ENCODE peak calls at places on chromosome 1, in nine cellular contexts. B, V, A, P, X, Q, Y, K and W are unnamed samples.

GRCh38 chr1:167186198-167186750 is 34.4 kb upstream of the POU2F1 start:
- DNase-seq in B (no peak), V (no peak), A (no peak), P (no peak), X (no peak), Q (no peak), Y (no peak), K (no peak), W (no peak)

GRCh38 chr1:175824079-175824478 is 80.7 kb upstream of the TNR start:
- DNase-seq in B (no peak), V (no peak), A (no peak), P (no peak), X (no peak), Q (no peak), Y (peak; percentile 84), K (no peak), W (no peak)

GRCh38 chr1:28359592-28360239 is 9.8 kb upstream of the PHACTR4 start:
- DNase-seq in B (peak; percentile 63), V (peak; percentile 4), A (peak; percentile 64), P (peak; percentile 78), X (peak; percentile 75), Q (peak; percentile 67), Y (peak; percentile 88), K (peak; percentile 73), W (peak; percentile 7)

GRCh38 chr1:195828322-195828721 is 779.9 kb downstream of the KCNT2 start:
- DNase-seq in B (no peak), V (no peak), A (no peak), P (no peak), X (no peak), Q (no peak), Y (peak; percentile 32), K (no peak), W (no peak)

GRCh38 chr1:93715529-93716126 is 34.0 kb upstream of the BCAR3 start:
- DNase-seq in B (no peak), V (no peak), A (no peak), P (no peak), X (no peak), Q (peak; percentile 41), Y (no peak), K (no peak), W (no peak)

GRCh38 chr1:206001476-206001888 is 1.7 kb downstream of the RAB7B start:
- DNase-seq in B (peak; percentile 99), V (peak; percentile 41), A (no peak), P (no peak), X (peak; percentile 94), Q (peak; percentile 38), Y (no peak), K (no peak), W (no peak)

GRCh38 chr1:22804969-22805671 is 94.5 kb downstream of the EPHB2 start:
- DNase-seq in B (no peak), V (no peak), A (no peak), P (no peak), X (no peak), Q (no peak), Y (no peak), K (no peak), W (no peak)

GRCh38 chr1:162846256-162847212 is 14.4 kb downstream of the CCDC190 start:
- DNase-seq in B (no peak), V (no peak), A (no peak), P (no peak), X (no peak), Q (no peak), Y (no peak), K (peak; percentile 78), W (no peak)

GRCh38 chr1:227805606-227806197 is 9.8 kb upstream of the PRSS38 start:
- DNase-seq in B (peak; percentile 98), V (no peak), A (no peak), P (no peak), X (peak; percentile 49), Q (no peak), Y (no peak), K (no peak), W (no peak)

GRCh38 chr1:9815150-9815549 is 8.6 kb downstream of the CLSTN1 start:
- DNase-seq in B (no peak), V (no peak), A (no peak), P (no peak), X (no peak), Q (no peak), Y (no peak), K (no peak), W (no peak)

GRCh38 chr1:109241344-109241743 is 8.0 kb upstream of the CELSR2 start:
- DNase-seq in B (no peak), V (no peak), A (no peak), P (no peak), X (peak; percentile 3), Q (no peak), Y (peak; percentile 58), K (no peak), W (no peak)

GRCh38 chr1:226308166-226308722 is 720 bp downstream of the LIN9 start:
- DNase-seq in B (peak; percentile 58), V (no peak), A (peak; percentile 4), P (peak; percentile 55), X (no peak), Q (peak; percentile 25), Y (peak; percentile 51), K (peak; percentile 55), W (peak; percentile 32)

GRCh38 chr1:90488451-90488850 is 228.7 kb downstream of the BARHL2 start:
- DNase-seq in B (no peak), V (no peak), A (no peak), P (no peak), X (no peak), Q (no peak), Y (no peak), K (no peak), W (no peak)

GRCh38 chr1:7679873-7680790 is 91.0 kb upstream of the VAMP3 start:
- DNase-seq in B (peak; percentile 26), V (no peak), A (peak; percentile 45), P (no peak), X (peak; percentile 61), Q (peak; percentile 56), Y (peak; percentile 68), K (peak; percentile 68), W (peak; percentile 54)

GRCh38 chr1:19468397-19468956 is 16.9 kb downstream of the CAPZB start:
- DNase-seq in B (peak; percentile 65), V (no peak), A (peak; percentile 73), P (peak; percentile 80), X (no peak), Q (peak; percentile 58), Y (no peak), K (no peak), W (no peak)

GRCh38 chr1:8874230-8875201 is 4.0 kb downstream of the ENO1 start:
- DNase-seq in B (no peak), V (no peak), A (no peak), P (no peak), X (peak; percentile 65), Q (no peak), Y (no peak), K (no peak), W (no peak)

GRCh38 chr1:147840909-147841308 is 61.7 kb upstream of the GJA8 start:
- DNase-seq in B (no peak), V (no peak), A (no peak), P (no peak), X (no peak), Q (no peak), Y (no peak), K (no peak), W (no peak)

GRCh38 chr1:6097824-6098223 is 52.1 kb downstream of the KCNAB2 start:
- DNase-seq in B (no peak), V (no peak), A (no peak), P (peak; percentile 42), X (no peak), Q (no peak), Y (no peak), K (no peak), W (no peak)

GRCh38 chr1:81708239-81708638 is 92.5 kb upstream of the ADGRL2 start:
- DNase-seq in B (no peak), V (no peak), A (no peak), P (no peak), X (no peak), Q (no peak), Y (no peak), K (no peak), W (no peak)

GRCh38 chr1:24105368-24106160 is 6.4 kb downstream of the MYOM3 start:
- DNase-seq in B (no peak), V (no peak), A (no peak), P (no peak), X (no peak), Q (no peak), Y (no peak), K (no peak), W (no peak)

DNA sequence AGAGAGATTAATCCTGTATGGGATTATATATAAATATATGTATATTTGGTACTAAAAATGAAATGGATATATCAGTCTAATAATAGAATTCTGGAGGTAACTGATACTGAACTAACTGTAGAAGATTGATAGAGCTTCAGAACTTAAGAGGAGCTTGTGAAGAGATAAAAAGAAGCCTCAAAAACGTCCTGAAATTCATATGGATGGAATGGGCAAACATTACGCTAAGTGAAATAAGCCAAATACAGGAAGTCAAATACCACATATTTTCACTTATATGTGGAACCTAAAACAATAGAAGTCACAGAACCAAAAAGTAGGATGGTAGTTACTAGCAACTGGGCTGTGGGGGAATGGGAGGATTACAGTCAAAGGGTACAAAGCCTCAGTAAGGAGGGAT is 36.0 kb upstream of the ADGRL4 start:
- DNase-seq in B (no peak), V (no peak), A (no peak), P (no peak), X (no peak), Q (no peak), Y (no peak), K (no peak), W (no peak)
- H3K27ac ChIP-seq in B (no peak overlapping the region), V (no peak overlapping the region), A (no peak overlapping the region), P (no peak overlapping the region), X (no peak overlapping the region), Q (no peak overlapping the region), Y (no peak overlapping the region), K (no peak overlapping the region), W (no peak overlapping the region)

GRCh38 chr1:199197695-199198094 is 558.9 kb downstream of the PTPRC start:
- DNase-seq in B (no peak), V (no peak), A (no peak), P (no peak), X (no peak), Q (no peak), Y (no peak), K (no peak), W (no peak)
- H3K27ac ChIP-seq in B (no peak overlapping the region), V (no peak overlapping the region), A (no peak overlapping the region), P (no peak overlapping the region), X (no peak overlapping the region), Q (no peak overlapping the region), Y (no peak overlapping the region), K (no peak overlapping the region), W (no peak overlapping the region)

GRCh38 chr1:25785321-25786067 is 14.5 kb upstream of the SELENON start:
- DNase-seq in B (no peak), V (no peak), A (no peak), P (no peak), X (no peak), Q (no peak), Y (no peak), K (no peak), W (no peak)
- H3K27ac ChIP-seq in B (no peak overlapping the region), V (no peak overlapping the region), A (no peak overlapping the region), P (no peak overlapping the region), X (peak overlapping the region; percentile 67), Q (no peak overlapping the region), Y (no peak overlapping the region), K (no peak overlapping the region), W (no peak overlapping the region)

DNA sequence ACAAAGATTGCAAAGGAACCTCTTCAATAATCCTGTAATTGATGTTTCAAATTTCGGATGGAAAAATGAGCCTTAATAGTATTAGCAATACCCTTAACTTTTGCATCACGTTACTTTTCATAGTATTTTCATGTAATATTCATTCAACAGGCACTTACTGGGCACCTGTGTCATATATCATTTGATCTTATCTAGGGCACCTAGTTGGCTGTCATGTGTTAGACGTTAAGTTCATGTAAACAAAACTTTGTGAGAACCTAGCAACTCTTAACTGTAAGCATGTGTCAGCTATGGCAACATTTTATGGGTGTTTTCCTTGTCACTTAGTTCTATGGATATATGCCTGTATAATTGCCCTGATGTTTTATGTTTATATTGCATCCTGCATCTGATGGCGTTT is 756 bp downstream of the LAMC2 start:
- DNase-seq in B (no peak), V (no peak), A (no peak), P (no peak), X (no peak), Q (no peak), Y (no peak), K (no peak), W (no peak)
- H3K27ac ChIP-seq in B (no peak overlapping the region), V (no peak overlapping the region), A (no peak overlapping the region), P (no peak overlapping the region), X (no peak overlapping the region), Q (no peak overlapping the region), Y (peak overlapping the region; percentile 91), K (no peak overlapping the region), W (no peak overlapping the region)